ENCODE peak calls at places on chromosomes 11 and 22, in five cellular contexts. F is pancreas, G is IMR-90, H is cardiac muscle cell, O is PC-9. R is an unnamed sample.
A peak's percentile ranks its signal among the peaks of the same experiment; 100 is the strongest.

GRCh38 chr22:17570851-17571631 is 7.7 kb downstream of the SLC25A18 start:
- DNase-seq in F (no peak), G (peak; percentile 83), H (peak; percentile 17), O (peak; percentile 43), R (peak; percentile 78)

GRCh38 chr11:101445761-101446160 is 138.0 kb downstream of the TRPC6 start:
- DNase-seq in F (no peak), G (no peak), H (no peak), O (no peak), R (no peak)

GRCh38 chr11:61967924-61968757 is 707 bp upstream of the FTH1 start:
- DNase-seq in F (peak; percentile 72), G (no peak), H (peak; percentile 32), O (peak; percentile 38), R (no peak)

GRCh38 chr11:26149585-26149984 is 182.3 kb upstream of the ANO3 start:
- DNase-seq in F (no peak), G (no peak), H (no peak), O (no peak), R (no peak)

GRCh38 chr11:130003717-130004001 is 1.0 kb upstream of the PRDM10 start:
- DNase-seq in F (peak; percentile 68), G (no peak), H (no peak), O (no peak), R (no peak)

GRCh38 chr22:46794067-46794466 is 31.6 kb downstream of the TBC1D22A start:
- DNase-seq in F (no peak), G (no peak), H (no peak), O (no peak), R (peak; percentile 52)

GRCh38 chr11:22472306-22472705 is 134.1 kb downstream of the SLC17A6 start:
- DNase-seq in F (no peak), G (peak; percentile 9), H (no peak), O (no peak), R (no peak)

GRCh38 chr11:88629496-88629895 is 292.0 kb upstream of the CTSC start:
- DNase-seq in F (no peak), G (peak; percentile 47), H (no peak), O (no peak), R (no peak)

GRCh38 chr11:71429701-71430100 is 18.5 kb downstream of the DHCR7 start:
- DNase-seq in F (no peak), G (no peak), H (no peak), O (no peak), R (no peak)

GRCh38 chr22:44337658-44338004 is 24.9 kb upstream of the SHISAL1 start:
- DNase-seq in F (no peak), G (peak; percentile 75), H (peak; percentile 47), O (peak; percentile 61), R (no peak)

GRCh38 chr11:13928566-13929251 is 33.8 kb upstream of the SPON1 start:
- DNase-seq in F (no peak), G (peak; percentile 28), H (no peak), O (peak; percentile 57), R (no peak)

GRCh38 chr11:27720277-27720830 is 20.1 kb upstream of the BDNF start:
- DNase-seq in F (no peak), G (peak; percentile 68), H (peak; percentile 89), O (no peak), R (no peak)

GRCh38 chr22:32680895-32681294 is 120.6 kb upstream of the TIMP3 start:
- DNase-seq in F (no peak), G (no peak), H (no peak), O (no peak), R (no peak)

GRCh38 chr11:42770444-42771065 is 541.2 kb upstream of the API5 start:
- DNase-seq in F (no peak), G (no peak), H (peak; percentile 40), O (no peak), R (no peak)

GRCh38 chr22:47304191-47304831 is 541.9 kb downstream of the TBC1D22A start:
- DNase-seq in F (no peak), G (no peak), H (no peak), O (no peak), R (no peak)

GRCh38 chr11:10233581-10233980 is 60.4 kb downstream of the SBF2 start:
- DNase-seq in F (no peak), G (peak; percentile 91), H (no peak), O (peak; percentile 58), R (no peak)

GRCh38 chr11:87437844-87438223 is 400.1 kb downstream of the TMEM135 start:
- DNase-seq in F (no peak), G (peak; percentile 84), H (no peak), O (peak; percentile 79), R (no peak)

GRCh38 chr22:37626144-37626543 is 13.3 kb upstream of the SH3BP1 start:
- DNase-seq in F (no peak), G (peak; percentile 43), H (no peak), O (no peak), R (peak; percentile 90)

GRCh38 chr22:39568278-39568981 is 2.1 kb upstream of the CACNA1I start:
- DNase-seq in F (no peak), G (no peak), H (no peak), O (no peak), R (no peak)

GRCh38 chr11:8290122-8290810 is 26.6 kb upstream of the LMO1 start:
- DNase-seq in F (peak; percentile 16), G (no peak), H (no peak), O (no peak), R (no peak)

GRCh38 chr11:69351460-69351859 is 57.5 kb downstream of the MYEOV start:
- DNase-seq in F (no peak), G (peak; percentile 85), H (no peak), O (peak; percentile 86), R (no peak)

DNA sequence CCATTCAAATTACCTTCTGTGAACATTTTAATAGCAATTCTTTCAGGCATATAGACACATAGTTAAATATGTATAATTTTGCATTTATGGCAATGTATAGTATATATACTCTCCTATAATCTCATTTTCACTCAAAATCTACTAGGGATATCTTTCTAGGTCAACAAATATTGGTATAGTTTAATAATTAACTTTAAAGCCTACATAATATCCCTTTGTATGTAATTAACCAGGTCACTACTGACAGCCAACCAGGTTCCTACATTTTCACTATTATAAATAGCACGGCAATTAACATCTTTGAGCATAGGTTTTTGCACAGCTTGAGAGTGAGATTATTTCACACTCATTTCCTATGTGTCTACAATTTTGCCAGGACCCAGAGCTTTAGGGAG is 15.8 kb downstream of the OR2AG2 start:
- DNase-seq in F (no peak), G (no peak), H (no peak), O (no peak), R (no peak)
- H3K27ac ChIP-seq in F (no peak overlapping the region), G (no peak overlapping the region), H (no peak overlapping the region), O (no peak overlapping the region), R (no peak overlapping the region)

GRCh38 chr22:40593460-40594273 is 42.9 kb downstream of the MRTFA start:
- DNase-seq in F (no peak), G (no peak), H (peak; percentile 69), O (no peak), R (no peak)

GRCh38 chr22:40585205-40585778 is 51.2 kb downstream of the MRTFA start:
- DNase-seq in F (no peak), G (no peak), H (no peak), O (no peak), R (no peak)

GRCh38 chr22:40592352-40593113 is 44.0 kb downstream of the MRTFA start:
- DNase-seq in F (no peak), G (no peak), H (no peak), O (no peak), R (no peak)

GRCh38 chr22:40586781-40587180 is 49.7 kb downstream of the MRTFA start:
- DNase-seq in F (no peak), G (no peak), H (no peak), O (no peak), R (no peak)

GRCh38 chr22:40588726-40589125 is 47.8 kb downstream of the MRTFA start:
- DNase-seq in F (no peak), G (peak; percentile 70), H (no peak), O (peak; percentile 69), R (no peak)
- H3K27ac ChIP-seq in F (no peak overlapping the region), G (peak overlapping the region; percentile 35), H (no peak overlapping the region), O (peak overlapping the region; percentile 35), R (no peak overlapping the region)

DNA sequence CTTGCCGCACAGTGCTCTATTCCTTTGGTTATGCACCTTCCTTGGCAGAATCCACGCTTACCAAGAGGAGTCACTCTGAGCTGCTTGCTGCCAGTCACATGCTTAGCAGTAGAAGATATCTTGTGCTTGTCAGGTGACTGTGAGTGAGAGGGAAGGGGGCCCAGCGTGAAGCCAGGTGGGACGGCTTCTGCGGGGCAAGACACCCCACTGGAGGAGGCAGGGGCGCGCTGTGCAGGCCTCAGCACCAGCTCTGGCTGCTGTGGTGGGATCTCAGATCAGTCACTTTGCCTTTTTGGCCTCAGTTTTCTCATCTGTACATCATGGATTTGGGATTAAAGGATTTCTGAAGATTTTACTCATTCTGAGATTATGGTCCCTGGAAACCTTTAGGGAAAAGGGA is 63.9 kb upstream of the B3GAT1 start:
- DNase-seq in F (no peak), G (no peak), H (no peak), O (no peak), R (no peak)
- H3K27ac ChIP-seq in F (no peak overlapping the region), G (no peak overlapping the region), H (no peak overlapping the region), O (no peak overlapping the region), R (no peak overlapping the region)

DNA sequence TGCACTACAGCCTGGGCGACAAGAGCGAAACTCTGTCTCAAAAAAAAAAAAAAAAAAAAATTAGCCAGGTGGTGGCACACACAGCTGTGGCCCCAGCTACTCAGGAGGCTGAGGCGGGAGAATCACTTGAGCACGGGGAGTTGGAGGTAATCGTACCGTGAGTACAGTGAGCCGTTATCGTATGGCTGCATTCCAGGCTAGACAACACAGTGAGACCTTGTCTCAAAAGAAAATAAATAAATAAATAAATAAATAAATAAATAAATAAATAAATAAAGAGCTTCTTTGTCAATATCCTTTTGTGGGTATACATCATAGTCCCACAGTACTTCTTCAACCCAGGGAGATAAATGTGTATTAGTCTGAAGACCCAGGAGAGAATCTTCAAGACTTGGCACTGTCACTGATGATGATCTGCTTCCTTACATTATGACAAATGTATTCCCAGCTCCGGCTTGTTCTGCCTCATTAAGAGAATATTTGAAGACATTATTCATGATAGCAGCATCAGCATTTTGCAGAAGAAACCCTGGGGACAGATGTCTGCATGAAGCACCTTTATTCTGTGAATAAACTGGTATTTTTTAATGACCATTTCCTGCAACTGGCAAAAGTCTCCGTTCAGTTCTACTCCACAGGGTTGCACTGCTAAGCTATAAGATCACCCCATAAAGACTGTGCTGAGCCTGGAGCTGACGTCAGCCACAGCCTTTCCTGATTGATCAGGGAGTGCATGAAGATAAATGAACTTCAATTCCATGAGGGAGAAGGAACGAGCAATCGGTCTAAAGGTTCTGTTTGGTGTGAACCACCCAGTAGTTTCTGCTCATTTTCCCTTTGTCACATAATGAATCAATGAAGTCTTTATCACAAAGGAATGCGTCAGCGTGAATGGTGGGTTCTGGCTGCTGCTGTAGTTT is 1.7 kb upstream of the ACY3 start:
- DNase-seq in F (no peak), G (no peak), H (no peak), O (no peak), R (no peak)
- H3K27ac ChIP-seq in F (no peak overlapping the region), G (no peak overlapping the region), H (no peak overlapping the region), O (no peak overlapping the region), R (no peak overlapping the region)

DNA sequence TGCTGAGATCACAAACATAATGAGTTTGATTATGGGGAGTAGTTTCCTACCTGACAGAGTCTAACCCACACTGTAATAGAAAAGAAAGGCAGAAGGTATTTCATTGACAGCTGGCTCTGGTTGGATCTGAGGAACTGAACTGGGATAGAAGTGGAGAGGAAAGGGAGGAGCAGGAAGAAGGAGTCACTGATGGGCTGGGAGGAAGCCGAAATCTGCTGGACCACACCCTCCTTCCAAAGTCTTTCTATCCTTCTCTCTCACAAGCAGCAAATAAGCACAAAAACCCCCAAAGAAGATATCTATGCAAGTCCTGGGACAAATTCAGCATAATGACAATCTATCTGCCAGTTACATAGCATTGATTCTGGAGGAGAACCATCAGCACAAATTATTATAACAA is 11.6 kb downstream of the BLID start:
- DNase-seq in F (no peak), G (no peak), H (no peak), O (no peak), R (no peak)
- H3K27ac ChIP-seq in F (no peak overlapping the region), G (peak overlapping the region; percentile 28), H (no peak overlapping the region), O (no peak overlapping the region), R (peak overlapping the region; percentile 10)

R was measured in tibial artery.